ENCODE peak calls at places on chromosomes 13 and 19, in nine cellular contexts. M is esophagus muscularis mucosa; V is PC-3; U is Peyer's patch; N is IMR-90; H is CD8-positive, alpha-beta memory T cell; X is fibroblast of lung; Y is prostate gland; K is cardiac muscle cell. I is an unnamed sample.

GRCh38 chr19:32870981-32871451 is 1.4 kb upstream of the SLC7A9 start:
- DNase-seq in U (no peak), X (no peak), M (no peak), H (no peak), N (no peak), Y (no peak), V (no peak), K (no peak), I (no peak)

GRCh38 chr13:110593430-110594130 is 21.8 kb upstream of the NAXD start:
- DNase-seq in V (peak), H (no peak), M (no peak), K (peak), N (peak), Y (peak), X (peak), U (peak), I (peak)

GRCh38 chr19:49861127-49861526 is 6.2 kb downstream of the PNKP start:
- DNase-seq in H (no peak), M (peak), K (peak), Y (peak), V (no peak), X (no peak), U (no peak), N (no peak), I (peak)

GRCh38 chr13:25281193-25281936 is 5.9 kb downstream of the MTMR6 start:
- DNase-seq in N (peak), H (no peak), K (peak), Y (no peak), M (no peak), X (no peak), U (no peak), V (no peak), I (no peak)

GRCh38 chr13:45511310-45512147 is 46.8 kb downstream of the COG3 start:
- DNase-seq in U (peak), H (no peak), M (no peak), K (peak), N (peak), V (peak), X (peak), Y (peak), I (peak)

GRCh38 chr13:50162567-50162966 is 147.3 kb downstream of the KCNRG start:
- DNase-seq in K (no peak), V (no peak), M (no peak), Y (no peak), X (no peak), U (no peak), N (no peak), H (no peak), I (no peak)

GRCh38 chr19:35755550-35756371 is 1.1 kb downstream of the HSPB6 start:
- DNase-seq in K (peak), Y (peak), U (peak), N (peak), X (no peak), M (peak), H (peak), V (no peak), I (peak)

GRCh38 chr19:41263042-41263849 is 926 bp upstream of the HNRNPUL1 start:
- DNase-seq in K (peak), U (peak), H (peak), V (peak), N (peak), M (peak), Y (peak), X (peak), I (peak)

GRCh38 chr13:40480012-40480914 is 186.2 kb downstream of the FOXO1 start:
- DNase-seq in H (no peak), V (no peak), N (no peak), Y (no peak), U (no peak), M (no peak), K (no peak), X (peak), I (peak)
- H3K27ac ChIP-seq in H (no peak), V (no peak), N (no peak), Y (no peak), U (no peak), M (no peak), K (peak), X (no peak), I (peak)

DNA sequence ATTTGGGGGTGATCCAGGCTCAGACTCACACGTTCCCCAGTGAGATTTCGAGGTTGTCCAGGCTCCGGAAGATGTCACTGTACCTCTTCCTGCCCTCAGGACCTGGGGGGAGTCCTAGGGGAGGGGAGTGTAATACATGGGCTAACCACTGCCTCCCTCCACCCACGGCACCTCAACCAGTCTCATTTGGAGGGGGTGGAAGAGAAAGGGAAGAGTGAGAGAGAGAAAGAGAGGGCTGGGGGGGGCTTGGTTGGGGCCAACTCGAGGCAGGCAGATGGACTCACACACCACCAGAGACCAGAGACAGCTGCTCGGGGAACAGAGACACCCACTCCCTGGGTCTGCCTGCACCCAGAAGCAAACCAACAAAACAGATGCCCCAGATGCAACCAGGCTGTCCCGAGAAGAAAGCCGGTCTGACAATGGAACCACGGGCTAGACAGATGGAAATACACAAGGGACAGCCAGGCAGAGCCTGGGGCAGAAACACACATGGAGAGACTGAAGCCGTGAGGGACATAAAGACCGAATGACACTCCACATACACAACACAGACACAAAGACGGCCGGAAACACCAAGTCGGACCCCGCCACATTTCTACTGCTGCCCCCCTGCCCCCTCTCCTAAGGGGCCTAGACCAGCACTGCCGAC is 825 bp downstream of the GMIP start:
- DNase-seq in V (peak), N (no peak), K (peak), M (no peak), U (peak), H (peak), Y (no peak), X (no peak), I (no peak)
- H3K27ac ChIP-seq in V (no peak), N (peak), K (no peak), M (no peak), U (peak), H (peak), Y (peak), X (peak), I (peak)

DNA sequence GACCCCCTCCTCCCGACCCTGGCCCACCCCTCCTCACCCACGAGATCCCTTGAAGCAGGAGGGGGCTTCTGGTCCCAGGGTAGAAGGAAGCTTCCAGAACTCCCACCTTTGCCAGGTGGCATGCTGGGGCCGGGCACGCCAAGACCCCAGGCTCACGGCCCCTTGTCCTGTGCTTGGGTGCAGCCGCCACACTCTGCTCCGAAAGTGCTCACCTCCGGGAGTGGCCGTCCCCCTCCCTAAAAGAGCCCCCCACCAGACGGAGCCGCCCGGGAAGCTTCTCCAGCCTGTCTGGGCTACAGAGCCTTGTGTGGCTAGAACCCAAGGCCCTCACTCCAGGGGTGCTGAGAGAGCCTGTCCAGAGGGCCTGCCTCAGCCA is 1.8 kb upstream of the EFNA2 start:
- DNase-seq in X (no peak), V (no peak), Y (no peak), H (no peak), M (no peak), K (no peak), N (no peak), U (no peak), I (no peak)
- H3K27ac ChIP-seq in X (no peak), V (no peak), Y (no peak), H (no peak), M (no peak), K (no peak), N (no peak), U (peak), I (no peak)

GRCh38 chr13:99977334-99977911 is 4.2 kb upstream of the ZIC2 start:
- DNase-seq in H (no peak), N (no peak), V (no peak), K (no peak), M (no peak), X (no peak), U (no peak), Y (no peak), I (no peak)
- H3K27ac ChIP-seq in H (no peak), N (no peak), V (no peak), K (no peak), M (no peak), X (no peak), U (no peak), Y (no peak), I (no peak)

GRCh38 chr19:13729859-13730258 is 34.5 kb upstream of the MRI1 start:
- DNase-seq in X (peak), N (peak), M (no peak), H (no peak), K (no peak), U (no peak), Y (no peak), V (peak), I (no peak)
- H3K27ac ChIP-seq in X (peak), N (peak), M (peak), H (no peak), K (no peak), U (no peak), Y (no peak), V (peak), I (no peak)

GRCh38 chr19:53333466-53334449 is at the start of gene ZNF845:
- DNase-seq in Y (peak), U (peak), M (peak), K (peak), X (peak), V (peak), N (peak), H (peak), I (peak)

GRCh38 chr19:53333071-53333465 is 481 bp upstream of the ZNF845 start:
- DNase-seq in X (peak), H (peak), V (no peak), Y (peak), M (peak), U (peak), N (no peak), K (no peak), I (peak)

GRCh38 chr19:53332484-53332883 is 1.1 kb upstream of the ZNF845 start:
- DNase-seq in V (no peak), Y (no peak), K (no peak), U (no peak), H (no peak), M (no peak), N (no peak), X (no peak), I (no peak)

GRCh38 chr19:53328967-53329366 is 4.6 kb upstream of the ZNF845 start:
- DNase-seq in N (peak), V (no peak), X (no peak), H (no peak), K (peak), M (peak), U (no peak), Y (no peak), I (peak)
- H3K27ac ChIP-seq in N (no peak), V (no peak), X (no peak), H (no peak), K (no peak), M (no peak), U (no peak), Y (no peak), I (no peak)

GRCh38 chr13:21429217-21429616 is 29.9 kb downstream of the ZDHHC20 start:
- DNase-seq in M (no peak), U (no peak), H (no peak), V (no peak), N (no peak), Y (no peak), X (no peak), K (no peak), I (no peak)
- H3K27ac ChIP-seq in M (no peak), U (no peak), H (no peak), V (no peak), N (no peak), Y (no peak), X (no peak), K (no peak), I (no peak)

I was measured in thyroid gland.